ENCODE peak calls at places on chromosome 12, in six cellular contexts. A is K562, P is SK-N-SH, Z is endothelial cell of umbilical vein, U is GM12878, F is breast epithelium. B is an unnamed sample. For H3K4me1, the result is how much of the 10 kb centered on the place peaks cover.

GRCh38 chr12:50984899-50985298 is 32.6 kb downstream of the HIGD1C start:
- DNase-seq in Z (no peak), F (no peak), P (no peak), U (no peak), A (no peak), B (no peak)

GRCh38 chr12:129079719-129080118 is 226.4 kb downstream of the GLT1D1 start:
- DNase-seq in U (no peak), P (no peak), F (no peak), A (no peak), Z (no peak), B (no peak)

GRCh38 chr12:127393460-127393859 is 873.5 kb upstream of the TMEM132C start:
- DNase-seq in A (no peak), Z (no peak), F (no peak), U (no peak), P (no peak), B (no peak)

GRCh38 chr12:53561590-53561953 is 54.3 kb upstream of the NPFF start:
- DNase-seq in Z (peak), P (no peak), F (no peak), A (no peak), U (no peak), B (no peak)

GRCh38 chr12:58367041-58367440 is 425.7 kb downstream of the ATP23 start:
- DNase-seq in Z (no peak), P (no peak), F (no peak), U (no peak), A (no peak), B (no peak)

GRCh38 chr12:19010726-19011125 is 118.8 kb upstream of the PLEKHA5 start:
- DNase-seq in F (no peak), A (no peak), U (no peak), Z (no peak), P (no peak), B (no peak)

GRCh38 chr12:90152897-90153624 is 444.4 kb upstream of the ATP2B1 start:
- DNase-seq in P (no peak), A (no peak), U (no peak), Z (no peak), F (no peak), B (no peak)

GRCh38 chr12:63897931-63898330 is 53.4 kb downstream of the SRGAP1 start:
- DNase-seq in F (no peak), Z (peak), A (peak), P (no peak), U (no peak), B (no peak)

GRCh38 chr12:49733219-49734017 is 7.9 kb upstream of the TMBIM6 start:
- DNase-seq in A (no peak), U (no peak), F (no peak), P (no peak), Z (no peak), B (no peak)

GRCh38 chr12:9319044-9319841 is 111.0 kb upstream of the PZP start:
- DNase-seq in Z (no peak), U (no peak), F (no peak), A (no peak), P (peak), B (no peak)

GRCh38 chr12:48788852-48789775 is at the start of gene ADCY6:
- DNase-seq in A (peak), F (peak), U (no peak), Z (peak), P (peak), B (peak)

GRCh38 chr12:41424651-41425050 is 236.5 kb downstream of the PDZRN4 start:
- DNase-seq in Z (no peak), A (no peak), U (no peak), P (no peak), F (no peak), B (no peak)

GRCh38 chr12:53571295-53571694 is 54.9 kb downstream of the ATF7 start:
- DNase-seq in Z (no peak), P (no peak), A (no peak), U (no peak), F (no peak), B (no peak)

GRCh38 chr12:29691146-29691854 is 92.4 kb downstream of the TMTC1 start:
- DNase-seq in U (peak), Z (no peak), A (no peak), P (no peak), F (no peak), B (no peak)

GRCh38 chr12:58888131-58888783 is 32.0 kb downstream of the LRIG3 start:
- DNase-seq in A (no peak), F (no peak), Z (peak), P (no peak), U (no peak), B (peak)

DNA sequence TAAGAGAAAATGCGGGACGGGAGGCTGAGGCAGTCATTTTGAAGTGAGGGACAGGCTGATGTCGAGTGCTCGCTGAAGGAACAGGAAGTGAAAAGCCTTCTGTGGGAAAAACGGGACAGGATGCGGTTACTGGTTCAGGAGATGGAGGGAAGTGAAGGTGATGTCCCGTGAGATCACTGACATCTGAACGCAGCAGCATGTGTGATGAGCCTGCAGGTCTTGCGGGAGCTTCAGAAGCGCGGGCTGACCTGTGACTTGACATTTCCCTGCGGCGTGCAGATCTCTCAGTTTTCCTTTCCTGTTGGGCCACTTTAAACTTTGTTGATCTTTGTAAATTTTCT is 77.8 kb downstream of the DDX51 start:
- DNase-seq in P (no peak), Z (no peak), F (no peak), A (no peak), U (peak), B (no peak)
- TF ChIP-seq POLR2AphosphoS5 in P (no peak), Z (no peak), F (no peak), A (no peak), U (no peak), B (no peak)

GRCh38 chr12:57090456-57090855 is 1.5 kb downstream of the NAB2 start:
- DNase-seq in Z (no peak), P (peak), F (no peak), A (no peak), U (no peak), B (no peak)
- H3K4me1 ChIP-seq in Z (under half), P (under half), F (under half), A (half or more), U (under half), B (under half)

GRCh38 chr12:101824831-101825230 is 5.9 kb downstream of the GNPTAB start:
- DNase-seq in Z (no peak), F (no peak), A (no peak), P (no peak), U (no peak), B (no peak)

GRCh38 chr12:101823891-101824290 is 6.9 kb downstream of the GNPTAB start:
- DNase-seq in Z (peak), F (no peak), P (peak), U (no peak), A (peak), B (peak)

GRCh38 chr12:101826766-101827368 is 3.9 kb downstream of the GNPTAB start:
- DNase-seq in P (no peak), Z (no peak), F (no peak), A (no peak), U (no peak), B (no peak)

GRCh38 chr12:101819467-101819866 is 11.3 kb downstream of the GNPTAB start:
- DNase-seq in F (no peak), A (no peak), U (no peak), P (no peak), Z (no peak), B (no peak)

GRCh38 chr12:101823039-101823438 is 7.7 kb downstream of the GNPTAB start:
- DNase-seq in U (no peak), P (no peak), Z (no peak), A (no peak), F (no peak), B (no peak)
- H3K27ac ChIP-seq in U (no peak), P (no peak), Z (no peak), A (no peak), F (no peak), B (no peak)

GRCh38 chr12:123533672-123534643 is at the start of gene RILPL1:
- DNase-seq in U (no peak), F (peak), P (peak), Z (peak), A (peak), B (peak)
- TF ChIP-seq POLR2AphosphoS5 in U (no peak), F (no peak), P (no peak), Z (peak), A (peak), B (no peak)

DNA sequence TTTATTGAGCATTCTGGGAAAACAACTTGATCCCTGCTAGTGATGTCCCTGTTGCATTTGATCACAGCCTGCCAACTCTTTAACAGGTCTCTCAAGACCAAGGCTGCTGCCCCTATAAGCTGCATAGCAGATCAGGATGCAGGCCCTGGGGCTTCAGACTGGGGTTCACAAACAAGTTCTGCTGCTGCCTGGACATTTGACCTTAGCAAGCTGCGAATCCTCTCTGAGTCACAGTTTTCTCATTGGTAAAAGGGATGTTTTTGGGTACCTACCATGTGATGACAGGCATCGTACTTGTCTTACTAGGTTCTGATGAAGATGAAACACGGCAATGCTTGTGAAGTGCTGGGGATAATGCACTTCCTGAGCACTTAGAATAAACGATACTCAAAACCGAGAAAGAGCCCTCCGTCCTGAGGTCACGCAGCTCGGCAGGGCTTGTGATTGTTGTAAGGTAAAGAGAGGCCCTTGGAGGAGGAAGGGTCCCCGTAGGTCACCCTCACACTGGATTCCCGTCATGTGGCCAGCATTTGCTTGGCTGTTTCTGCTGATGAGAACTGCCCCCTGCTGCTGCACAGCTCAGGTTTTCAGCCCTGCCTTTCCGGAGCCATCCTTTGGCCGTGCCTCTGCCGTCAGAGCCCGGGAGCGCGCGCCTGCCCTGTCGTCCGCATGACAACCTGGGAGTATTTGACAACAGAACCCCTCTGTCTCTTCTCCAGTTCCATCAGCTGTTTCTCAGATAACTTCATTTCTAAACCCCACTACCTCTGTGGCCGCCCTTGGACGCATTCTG is 39.1 kb downstream of the TSPAN9 start:
- DNase-seq in A (no peak), F (no peak), U (no peak), P (no peak), Z (peak), B (no peak)
- H3K4me1 ChIP-seq in A (under half), F (under half), U (under half), P (under half), Z (under half), B (under half)

DNA sequence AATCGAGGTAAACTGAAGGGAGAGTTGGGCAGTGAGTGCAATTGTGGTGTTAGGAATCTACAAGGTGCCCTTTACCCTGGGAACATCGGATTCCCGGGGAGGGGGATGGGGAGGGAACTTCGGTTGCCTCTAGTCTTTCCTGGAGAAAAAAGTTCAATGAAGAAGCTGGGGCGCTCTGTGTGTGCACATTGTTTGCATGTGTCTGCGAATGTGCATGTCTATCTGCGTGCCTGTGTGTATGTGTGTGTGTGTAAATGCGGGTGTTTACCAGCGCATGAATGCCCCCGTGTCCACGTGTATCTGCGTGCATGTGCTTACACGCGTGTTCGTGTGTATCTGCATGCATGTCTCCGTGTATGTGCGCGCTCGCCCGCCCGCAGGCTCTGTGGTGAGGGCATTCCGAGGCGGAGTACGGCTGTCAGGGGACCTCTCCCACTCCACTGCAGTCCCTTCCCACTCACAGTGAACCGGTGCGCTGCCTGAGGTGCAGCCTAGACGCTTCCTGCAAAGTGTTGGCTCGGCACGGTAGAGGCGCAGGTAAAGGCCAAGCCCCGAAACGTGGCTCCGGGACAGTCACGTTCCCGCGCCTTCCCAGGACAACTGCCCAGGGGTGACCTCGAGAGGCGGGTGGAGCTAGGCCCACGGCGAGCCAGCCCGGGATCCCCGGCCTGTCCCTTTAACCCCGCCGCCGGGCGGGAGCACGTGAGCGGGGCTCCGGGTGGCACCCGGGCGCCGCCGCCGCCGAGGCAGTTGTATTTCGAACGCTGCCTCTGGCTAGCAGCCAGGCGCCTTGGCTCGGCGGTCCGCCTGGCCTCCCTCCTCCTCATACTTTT is 586 bp upstream of the HMGA2 start:
- DNase-seq in A (no peak), U (no peak), Z (peak), P (peak), F (no peak), B (peak)
- H3K27ac ChIP-seq in A (no peak), U (no peak), Z (peak), P (peak), F (no peak), B (no peak)

GRCh38 chr12:130791699-130792098 is 47.4 kb downstream of the STX2 start:
- DNase-seq in F (no peak), P (no peak), A (no peak), Z (no peak), U (no peak), B (no peak)
- TF ChIP-seq POLR2AphosphoS5 in F (no peak), P (no peak), A (no peak), Z (no peak), U (no peak), B (no peak)